ENCODE peak calls at places on chromosomes 1 and 21, in nine cellular contexts. One of them, this sample, is unnamed.

GRCh38 chr1:156160744-156161181 is 7.4 kb downstream of the SEMA4A start:
- DNase-seq in GM20000: peak
- DNase-seq in EL: peak
- DNase-seq in stimulated activated CD4-positive, alpha-beta T cell treated with anti-CD3 and anti-CD28 coated beads, TNF-alpha, amount 100 ng/mL, for 1 hour: peak
- DNase-seq in occipital lobe: peak
- DNase-seq in foreskin fibroblast: peak
- DNase-seq in ascending aorta: peak
- DNase-seq in nucleus accumbens: peak
- DNase-seq in CD4-positive, alpha-beta T cell: peak
- DNase-seq in this sample: no peak

GRCh38 chr1:62294211-62294610 is 25.0 kb downstream of the KANK4 start:
- DNase-seq in CD4-positive, alpha-beta T cell: no peak
- DNase-seq in stimulated activated CD4-positive, alpha-beta T cell treated with anti-CD3 and anti-CD28 coated beads, TNF-alpha, amount 100 ng/mL, for 1 hour: no peak
- DNase-seq in foreskin fibroblast: no peak
- DNase-seq in occipital lobe: peak
- DNase-seq in nucleus accumbens: no peak
- DNase-seq in ascending aorta: no peak
- DNase-seq in GM20000: no peak
- DNase-seq in EL: peak
- DNase-seq in this sample: no peak

GRCh38 chr1:224929335-224930237 is at the start of gene DNAH14:
- DNase-seq in CD4-positive, alpha-beta T cell: no peak
- DNase-seq in ascending aorta: no peak
- DNase-seq in occipital lobe: no peak
- DNase-seq in nucleus accumbens: no peak
- DNase-seq in foreskin fibroblast: peak
- DNase-seq in GM20000: peak
- DNase-seq in EL: peak
- DNase-seq in stimulated activated CD4-positive, alpha-beta T cell treated with anti-CD3 and anti-CD28 coated beads, TNF-alpha, amount 100 ng/mL, for 1 hour: no peak
- DNase-seq in this sample: peak

GRCh38 chr1:178151831-178152230 is 57.9 kb downstream of the RASAL2 start:
- DNase-seq in EL: peak
- DNase-seq in foreskin fibroblast: no peak
- DNase-seq in ascending aorta: no peak
- DNase-seq in occipital lobe: no peak
- DNase-seq in CD4-positive, alpha-beta T cell: no peak
- DNase-seq in GM20000: no peak
- DNase-seq in stimulated activated CD4-positive, alpha-beta T cell treated with anti-CD3 and anti-CD28 coated beads, TNF-alpha, amount 100 ng/mL, for 1 hour: no peak
- DNase-seq in nucleus accumbens: no peak
- DNase-seq in this sample: no peak

GRCh38 chr1:204409111-204409510 is 2.5 kb downstream of the PPP1R15B start:
- DNase-seq in ascending aorta: no peak
- DNase-seq in foreskin fibroblast: no peak
- DNase-seq in GM20000: no peak
- DNase-seq in occipital lobe: no peak
- DNase-seq in CD4-positive, alpha-beta T cell: no peak
- DNase-seq in stimulated activated CD4-positive, alpha-beta T cell treated with anti-CD3 and anti-CD28 coated beads, TNF-alpha, amount 100 ng/mL, for 1 hour: no peak
- DNase-seq in nucleus accumbens: no peak
- DNase-seq in EL: peak
- DNase-seq in this sample: no peak

GRCh38 chr1:34684246-34684645 is 70.6 kb upstream of the GJB5 start:
- DNase-seq in EL: no peak
- DNase-seq in ascending aorta: no peak
- DNase-seq in nucleus accumbens: peak
- DNase-seq in occipital lobe: peak
- DNase-seq in CD4-positive, alpha-beta T cell: no peak
- DNase-seq in foreskin fibroblast: no peak
- DNase-seq in GM20000: no peak
- DNase-seq in stimulated activated CD4-positive, alpha-beta T cell treated with anti-CD3 and anti-CD28 coated beads, TNF-alpha, amount 100 ng/mL, for 1 hour: no peak
- DNase-seq in this sample: no peak

GRCh38 chr1:233289676-233290075 is 5.8 kb downstream of the PCNX2 start:
- DNase-seq in ascending aorta: no peak
- DNase-seq in foreskin fibroblast: no peak
- DNase-seq in nucleus accumbens: no peak
- DNase-seq in occipital lobe: no peak
- DNase-seq in GM20000: no peak
- DNase-seq in stimulated activated CD4-positive, alpha-beta T cell treated with anti-CD3 and anti-CD28 coated beads, TNF-alpha, amount 100 ng/mL, for 1 hour: no peak
- DNase-seq in CD4-positive, alpha-beta T cell: no peak
- DNase-seq in EL: no peak
- DNase-seq in this sample: no peak

GRCh38 chr1:38000529-38001453 is 4.5 kb downstream of the FHL3 start:
- DNase-seq in EL: peak
- DNase-seq in stimulated activated CD4-positive, alpha-beta T cell treated with anti-CD3 and anti-CD28 coated beads, TNF-alpha, amount 100 ng/mL, for 1 hour: no peak
- DNase-seq in ascending aorta: no peak
- DNase-seq in nucleus accumbens: no peak
- DNase-seq in CD4-positive, alpha-beta T cell: no peak
- DNase-seq in occipital lobe: no peak
- DNase-seq in GM20000: no peak
- DNase-seq in foreskin fibroblast: peak
- DNase-seq in this sample: peak

GRCh38 chr1:46613661-46614603 is 2.7 kb downstream of the MOB3C start:
- DNase-seq in nucleus accumbens: peak
- DNase-seq in occipital lobe: peak
- DNase-seq in ascending aorta: peak
- DNase-seq in foreskin fibroblast: peak
- DNase-seq in EL: peak
- DNase-seq in stimulated activated CD4-positive, alpha-beta T cell treated with anti-CD3 and anti-CD28 coated beads, TNF-alpha, amount 100 ng/mL, for 1 hour: no peak
- DNase-seq in GM20000: peak
- DNase-seq in CD4-positive, alpha-beta T cell: peak
- DNase-seq in this sample: peak

GRCh38 chr21:15667824-15668223 is 62.0 kb upstream of the USP25 start:
- DNase-seq in ascending aorta: no peak
- DNase-seq in stimulated activated CD4-positive, alpha-beta T cell treated with anti-CD3 and anti-CD28 coated beads, TNF-alpha, amount 100 ng/mL, for 1 hour: no peak
- DNase-seq in occipital lobe: no peak
- DNase-seq in CD4-positive, alpha-beta T cell: no peak
- DNase-seq in EL: no peak
- DNase-seq in GM20000: no peak
- DNase-seq in foreskin fibroblast: peak
- DNase-seq in nucleus accumbens: no peak
- DNase-seq in this sample: no peak

GRCh38 chr21:29104239-29104708 is 26.2 kb upstream of the MAP3K7CL start:
- DNase-seq in occipital lobe: no peak
- DNase-seq in CD4-positive, alpha-beta T cell: no peak
- DNase-seq in stimulated activated CD4-positive, alpha-beta T cell treated with anti-CD3 and anti-CD28 coated beads, TNF-alpha, amount 100 ng/mL, for 1 hour: no peak
- DNase-seq in ascending aorta: no peak
- DNase-seq in foreskin fibroblast: peak
- DNase-seq in GM20000: peak
- DNase-seq in EL: no peak
- DNase-seq in nucleus accumbens: no peak
- DNase-seq in this sample: no peak

GRCh38 chr1:200561856-200562214 is 58.7 kb downstream of the KIF14 start:
- DNase-seq in CD4-positive, alpha-beta T cell: no peak
- DNase-seq in nucleus accumbens: no peak
- DNase-seq in foreskin fibroblast: no peak
- DNase-seq in stimulated activated CD4-positive, alpha-beta T cell treated with anti-CD3 and anti-CD28 coated beads, TNF-alpha, amount 100 ng/mL, for 1 hour: no peak
- DNase-seq in occipital lobe: no peak
- DNase-seq in EL: no peak
- DNase-seq in ascending aorta: no peak
- DNase-seq in GM20000: peak
- DNase-seq in this sample: no peak

GRCh38 chr1:33317354-33317753 is 3.5 kb downstream of the A3GALT2 start:
- DNase-seq in CD4-positive, alpha-beta T cell: no peak
- DNase-seq in stimulated activated CD4-positive, alpha-beta T cell treated with anti-CD3 and anti-CD28 coated beads, TNF-alpha, amount 100 ng/mL, for 1 hour: no peak
- DNase-seq in ascending aorta: no peak
- DNase-seq in GM20000: no peak
- DNase-seq in EL: peak
- DNase-seq in occipital lobe: no peak
- DNase-seq in nucleus accumbens: no peak
- DNase-seq in foreskin fibroblast: no peak
- DNase-seq in this sample: no peak

GRCh38 chr1:9233241-9233941 is 1.2 kb upstream of the H6PD start:
- DNase-seq in ascending aorta: peak
- DNase-seq in CD4-positive, alpha-beta T cell: no peak
- DNase-seq in nucleus accumbens: peak
- DNase-seq in foreskin fibroblast: peak
- DNase-seq in occipital lobe: peak
- DNase-seq in GM20000: no peak
- DNase-seq in stimulated activated CD4-positive, alpha-beta T cell treated with anti-CD3 and anti-CD28 coated beads, TNF-alpha, amount 100 ng/mL, for 1 hour: no peak
- DNase-seq in EL: peak
- DNase-seq in this sample: no peak

GRCh38 chr1:228514421-228514820 is 27.2 kb downstream of the RNF187 start:
- DNase-seq in occipital lobe: no peak
- DNase-seq in ascending aorta: no peak
- DNase-seq in CD4-positive, alpha-beta T cell: no peak
- DNase-seq in stimulated activated CD4-positive, alpha-beta T cell treated with anti-CD3 and anti-CD28 coated beads, TNF-alpha, amount 100 ng/mL, for 1 hour: no peak
- DNase-seq in nucleus accumbens: no peak
- DNase-seq in GM20000: no peak
- DNase-seq in EL: no peak
- DNase-seq in foreskin fibroblast: no peak
- DNase-seq in this sample: no peak

GRCh38 chr1:18018381-18018780 is 89.2 kb upstream of the IGSF21 start:
- DNase-seq in occipital lobe: no peak
- DNase-seq in foreskin fibroblast: no peak
- DNase-seq in CD4-positive, alpha-beta T cell: no peak
- DNase-seq in ascending aorta: no peak
- DNase-seq in stimulated activated CD4-positive, alpha-beta T cell treated with anti-CD3 and anti-CD28 coated beads, TNF-alpha, amount 100 ng/mL, for 1 hour: no peak
- DNase-seq in EL: no peak
- DNase-seq in GM20000: no peak
- DNase-seq in nucleus accumbens: no peak
- DNase-seq in this sample: no peak

GRCh38 chr1:219908170-219908569 is 20.2 kb downstream of the SLC30A10 start:
- DNase-seq in CD4-positive, alpha-beta T cell: no peak
- DNase-seq in nucleus accumbens: no peak
- DNase-seq in ascending aorta: no peak
- DNase-seq in EL: no peak
- DNase-seq in foreskin fibroblast: no peak
- DNase-seq in stimulated activated CD4-positive, alpha-beta T cell treated with anti-CD3 and anti-CD28 coated beads, TNF-alpha, amount 100 ng/mL, for 1 hour: no peak
- DNase-seq in GM20000: no peak
- DNase-seq in occipital lobe: no peak
- DNase-seq in this sample: no peak

GRCh38 chr1:150613061-150613920 is 16.1 kb downstream of the ENSA start:
- DNase-seq in ascending aorta: peak
- DNase-seq in foreskin fibroblast: peak
- DNase-seq in CD4-positive, alpha-beta T cell: peak
- DNase-seq in occipital lobe: no peak
- DNase-seq in GM20000: peak
- DNase-seq in EL: peak
- DNase-seq in stimulated activated CD4-positive, alpha-beta T cell treated with anti-CD3 and anti-CD28 coated beads, TNF-alpha, amount 100 ng/mL, for 1 hour: no peak
- DNase-seq in nucleus accumbens: no peak
- DNase-seq in this sample: peak

GRCh38 chr1:37741130-37741529 is 23.8 kb downstream of the EPHA10 start:
- DNase-seq in stimulated activated CD4-positive, alpha-beta T cell treated with anti-CD3 and anti-CD28 coated beads, TNF-alpha, amount 100 ng/mL, for 1 hour: no peak
- DNase-seq in nucleus accumbens: no peak
- DNase-seq in foreskin fibroblast: no peak
- DNase-seq in CD4-positive, alpha-beta T cell: no peak
- DNase-seq in EL: peak
- DNase-seq in ascending aorta: no peak
- DNase-seq in occipital lobe: peak
- DNase-seq in GM20000: no peak
- DNase-seq in this sample: no peak

GRCh38 chr1:116261227-116261626 is 111.8 kb upstream of the ATP1A1 start:
- DNase-seq in EL: no peak
- DNase-seq in foreskin fibroblast: no peak
- DNase-seq in occipital lobe: no peak
- DNase-seq in stimulated activated CD4-positive, alpha-beta T cell treated with anti-CD3 and anti-CD28 coated beads, TNF-alpha, amount 100 ng/mL, for 1 hour: no peak
- DNase-seq in ascending aorta: no peak
- DNase-seq in nucleus accumbens: no peak
- DNase-seq in CD4-positive, alpha-beta T cell: no peak
- DNase-seq in GM20000: no peak
- DNase-seq in this sample: no peak

GRCh38 chr1:247854899-247855545 is 2.0 kb upstream of the TRIM58 start:
- DNase-seq in EL: no peak
- DNase-seq in foreskin fibroblast: no peak
- DNase-seq in occipital lobe: no peak
- DNase-seq in CD4-positive, alpha-beta T cell: no peak
- DNase-seq in stimulated activated CD4-positive, alpha-beta T cell treated with anti-CD3 and anti-CD28 coated beads, TNF-alpha, amount 100 ng/mL, for 1 hour: no peak
- DNase-seq in nucleus accumbens: no peak
- DNase-seq in ascending aorta: no peak
- DNase-seq in GM20000: no peak
- DNase-seq in this sample: no peak

GRCh38 chr1:117059334-117059677 is 820 bp upstream of the TTF2 start:
- DNase-seq in stimulated activated CD4-positive, alpha-beta T cell treated with anti-CD3 and anti-CD28 coated beads, TNF-alpha, amount 100 ng/mL, for 1 hour: peak
- DNase-seq in occipital lobe: no peak
- DNase-seq in GM20000: peak
- DNase-seq in foreskin fibroblast: no peak
- DNase-seq in EL: no peak
- DNase-seq in ascending aorta: no peak
- DNase-seq in CD4-positive, alpha-beta T cell: peak
- DNase-seq in nucleus accumbens: no peak
- DNase-seq in this sample: no peak

GRCh38 chr1:21244986-21245687 is 45.1 kb downstream of the ECE1 start:
- DNase-seq in CD4-positive, alpha-beta T cell: no peak
- DNase-seq in stimulated activated CD4-positive, alpha-beta T cell treated with anti-CD3 and anti-CD28 coated beads, TNF-alpha, amount 100 ng/mL, for 1 hour: no peak
- DNase-seq in EL: no peak
- DNase-seq in foreskin fibroblast: no peak
- DNase-seq in ascending aorta: no peak
- DNase-seq in nucleus accumbens: no peak
- DNase-seq in GM20000: no peak
- DNase-seq in occipital lobe: no peak
- DNase-seq in this sample: no peak

GRCh38 chr1:24964811-24965570 is 34.9 kb upstream of the RUNX3 start:
- DNase-seq in foreskin fibroblast: no peak
- DNase-seq in EL: peak
- DNase-seq in GM20000: peak
- DNase-seq in stimulated activated CD4-positive, alpha-beta T cell treated with anti-CD3 and anti-CD28 coated beads, TNF-alpha, amount 100 ng/mL, for 1 hour: peak
- DNase-seq in CD4-positive, alpha-beta T cell: peak
- DNase-seq in nucleus accumbens: no peak
- DNase-seq in ascending aorta: peak
- DNase-seq in occipital lobe: no peak
- DNase-seq in this sample: no peak

GRCh38 chr1:75791022-75791421 is 5.0 kb downstream of the RABGGTB start:
- DNase-seq in foreskin fibroblast: no peak
- DNase-seq in nucleus accumbens: no peak
- DNase-seq in EL: no peak
- DNase-seq in occipital lobe: no peak
- DNase-seq in CD4-positive, alpha-beta T cell: no peak
- DNase-seq in ascending aorta: no peak
- DNase-seq in GM20000: no peak
- DNase-seq in stimulated activated CD4-positive, alpha-beta T cell treated with anti-CD3 and anti-CD28 coated beads, TNF-alpha, amount 100 ng/mL, for 1 hour: no peak
- DNase-seq in this sample: no peak

GRCh38 chr21:28521932-28522826 is 470.5 kb downstream of the LTN1 start:
- DNase-seq in CD4-positive, alpha-beta T cell: no peak
- DNase-seq in ascending aorta: no peak
- DNase-seq in EL: peak
- DNase-seq in GM20000: no peak
- DNase-seq in stimulated activated CD4-positive, alpha-beta T cell treated with anti-CD3 and anti-CD28 coated beads, TNF-alpha, amount 100 ng/mL, for 1 hour: no peak
- DNase-seq in occipital lobe: no peak
- DNase-seq in nucleus accumbens: no peak
- DNase-seq in foreskin fibroblast: peak
- DNase-seq in this sample: peak

GRCh38 chr1:167934407-167935251 is 1.9 kb upstream of the DCAF6 start:
- DNase-seq in ascending aorta: no peak
- DNase-seq in occipital lobe: no peak
- DNase-seq in GM20000: no peak
- DNase-seq in CD4-positive, alpha-beta T cell: no peak
- DNase-seq in EL: no peak
- DNase-seq in stimulated activated CD4-positive, alpha-beta T cell treated with anti-CD3 and anti-CD28 coated beads, TNF-alpha, amount 100 ng/mL, for 1 hour: no peak
- DNase-seq in nucleus accumbens: no peak
- DNase-seq in foreskin fibroblast: peak
- DNase-seq in this sample: peak

GRCh38 chr1:87833158-87833557 is 504.5 kb downstream of the LMO4 start:
- DNase-seq in occipital lobe: no peak
- DNase-seq in ascending aorta: no peak
- DNase-seq in stimulated activated CD4-positive, alpha-beta T cell treated with anti-CD3 and anti-CD28 coated beads, TNF-alpha, amount 100 ng/mL, for 1 hour: no peak
- DNase-seq in foreskin fibroblast: peak
- DNase-seq in EL: no peak
- DNase-seq in CD4-positive, alpha-beta T cell: no peak
- DNase-seq in GM20000: no peak
- DNase-seq in nucleus accumbens: no peak
- DNase-seq in this sample: no peak

GRCh38 chr1:219990782-219991510 is 55.4 kb downstream of the EPRS1 start:
- DNase-seq in stimulated activated CD4-positive, alpha-beta T cell treated with anti-CD3 and anti-CD28 coated beads, TNF-alpha, amount 100 ng/mL, for 1 hour: no peak
- DNase-seq in EL: peak
- DNase-seq in occipital lobe: no peak
- DNase-seq in nucleus accumbens: no peak
- DNase-seq in foreskin fibroblast: peak
- DNase-seq in GM20000: no peak
- DNase-seq in CD4-positive, alpha-beta T cell: no peak
- DNase-seq in ascending aorta: no peak
- DNase-seq in this sample: peak

GRCh38 chr1:30600706-30601105 is 122.7 kb downstream of the MATN1 start:
- DNase-seq in foreskin fibroblast: no peak
- DNase-seq in GM20000: no peak
- DNase-seq in occipital lobe: no peak
- DNase-seq in nucleus accumbens: no peak
- DNase-seq in EL: no peak
- DNase-seq in CD4-positive, alpha-beta T cell: no peak
- DNase-seq in stimulated activated CD4-positive, alpha-beta T cell treated with anti-CD3 and anti-CD28 coated beads, TNF-alpha, amount 100 ng/mL, for 1 hour: no peak
- DNase-seq in ascending aorta: no peak
- DNase-seq in this sample: no peak

GRCh38 chr1:22745675-22746585 is 35.3 kb downstream of the EPHB2 start:
- DNase-seq in stimulated activated CD4-positive, alpha-beta T cell treated with anti-CD3 and anti-CD28 coated beads, TNF-alpha, amount 100 ng/mL, for 1 hour: no peak
- DNase-seq in GM20000: no peak
- DNase-seq in CD4-positive, alpha-beta T cell: no peak
- DNase-seq in ascending aorta: no peak
- DNase-seq in EL: peak
- DNase-seq in nucleus accumbens: no peak
- DNase-seq in foreskin fibroblast: peak
- DNase-seq in occipital lobe: no peak
- DNase-seq in this sample: peak

This sample was measured in HFFc6.